ENCODE peak calls at places on chromosome 16, in ten cellular contexts. Z is ovary, G is cardiac muscle cell, M is A549, J is tibial artery, C is BJ, T is ascending aorta, O is fibroblast of lung, U is pancreas, Y is HFF-Myc. B is an unnamed sample.

GRCh38 chr16:73036074-73036826 is 11.7 kb downstream of the ZFHX3 start:
- DNase-seq in Z (no peak), G (peak; percentile 46), M (no peak), J (no peak), C (no peak), T (no peak), O (no peak), U (no peak), Y (no peak), B (peak; percentile 76)

GRCh38 chr16:12095275-12096161 is 119.0 kb downstream of the SNX29 start:
- DNase-seq in Z (peak; percentile 83), G (peak; percentile 80), M (peak; percentile 50), J (peak; percentile 35), C (no peak), T (peak; percentile 69), O (peak; percentile 55), U (peak; percentile 19), Y (no peak), B (no peak)

GRCh38 chr16:88962478-88963152 is 14.4 kb downstream of the CBFA2T3 start:
- DNase-seq in Z (no peak), G (no peak), M (no peak), J (no peak), C (no peak), T (no peak), O (no peak), U (no peak), Y (no peak), B (no peak)

GRCh38 chr16:29983420-29984136 is 9.9 kb downstream of the TAOK2 start:
- DNase-seq in Z (no peak), G (no peak), M (no peak), J (no peak), C (no peak), T (no peak), O (peak; percentile 51), U (no peak), Y (no peak), B (no peak)

GRCh38 chr16:85402910-85403692 is 210.0 kb upstream of the GSE1 start:
- DNase-seq in Z (peak; percentile 57), G (no peak), M (no peak), J (no peak), C (no peak), T (no peak), O (peak; percentile 83), U (no peak), Y (no peak), B (no peak)

GRCh38 chr16:10078541-10078949 is 103.7 kb downstream of the GRIN2A start:
- DNase-seq in Z (no peak), G (no peak), M (no peak), J (no peak), C (no peak), T (no peak), O (peak; percentile 31), U (no peak), Y (no peak), B (no peak)

GRCh38 chr16:85650864-85651811 is 37.6 kb downstream of the GINS2 start:
- DNase-seq in Z (peak; percentile 76), G (no peak), M (no peak), J (no peak), C (no peak), T (no peak), O (peak; percentile 32), U (peak; percentile 54), Y (no peak), B (no peak)

GRCh38 chr16:86739808-86740207 is 161.5 kb downstream of the FOXL1 start:
- DNase-seq in Z (no peak), G (no peak), M (no peak), J (no peak), C (no peak), T (no peak), O (no peak), U (no peak), Y (no peak), B (no peak)

GRCh38 chr16:54945063-54945462 is 14.4 kb downstream of the IRX5 start:
- DNase-seq in Z (no peak), G (no peak), M (no peak), J (no peak), C (no peak), T (no peak), O (no peak), U (no peak), Y (no peak), B (no peak)

GRCh38 chr16:82133798-82134197 is 36.2 kb downstream of the MPHOSPH6 start:
- DNase-seq in Z (no peak), G (no peak), M (no peak), J (no peak), C (no peak), T (no peak), O (no peak), U (no peak), Y (no peak), B (no peak)

GRCh38 chr16:4494746-4495490 is 18.7 kb downstream of the HMOX2 start:
- DNase-seq in Z (no peak), G (no peak), M (no peak), J (no peak), C (no peak), T (no peak), O (peak; percentile 91), U (no peak), Y (peak; percentile 56), B (no peak)

GRCh38 chr16:2473999-2474876 is 689 bp upstream of the TBC1D24 start:
- DNase-seq in Z (peak; percentile 42), G (peak; percentile 74), M (peak; percentile 72), J (no peak), C (no peak), T (no peak), O (peak; percentile 39), U (no peak), Y (no peak), B (no peak)

GRCh38 chr16:71255721-71256120 is 25.2 kb upstream of the HYDIN start:
- DNase-seq in Z (no peak), G (no peak), M (no peak), J (no peak), C (no peak), T (no peak), O (no peak), U (no peak), Y (no peak), B (no peak)
- H3K4me3 ChIP-seq in Z (no peak overlapping the region), G (no peak overlapping the region), M (no peak overlapping the region), J (no peak overlapping the region), C (no peak overlapping the region), T (no peak overlapping the region), O (no peak overlapping the region), U (no peak overlapping the region), Y (no peak overlapping the region), B (no peak overlapping the region)

GRCh38 chr16:87924937-87925670 is 11.2 kb downstream of the CA5A start:
- DNase-seq in Z (no peak), G (no peak), M (no peak), J (no peak), C (no peak), T (no peak), O (no peak), U (peak; percentile 89), Y (no peak), B (no peak)

GRCh38 chr16:87926246-87927194 is 9.8 kb downstream of the CA5A start:
- DNase-seq in Z (no peak), G (no peak), M (no peak), J (no peak), C (no peak), T (no peak), O (no peak), U (no peak), Y (no peak), B (peak; percentile 31)

GRCh38 chr16:87924041-87924851 is 12.1 kb downstream of the CA5A start:
- DNase-seq in Z (no peak), G (no peak), M (no peak), J (no peak), C (no peak), T (no peak), O (no peak), U (no peak), Y (no peak), B (no peak)

GRCh38 chr16:87929986-87930385 is 6.3 kb downstream of the CA5A start:
- DNase-seq in Z (no peak), G (no peak), M (no peak), J (no peak), C (no peak), T (no peak), O (peak; percentile 31), U (no peak), Y (no peak), B (no peak)

DNA sequence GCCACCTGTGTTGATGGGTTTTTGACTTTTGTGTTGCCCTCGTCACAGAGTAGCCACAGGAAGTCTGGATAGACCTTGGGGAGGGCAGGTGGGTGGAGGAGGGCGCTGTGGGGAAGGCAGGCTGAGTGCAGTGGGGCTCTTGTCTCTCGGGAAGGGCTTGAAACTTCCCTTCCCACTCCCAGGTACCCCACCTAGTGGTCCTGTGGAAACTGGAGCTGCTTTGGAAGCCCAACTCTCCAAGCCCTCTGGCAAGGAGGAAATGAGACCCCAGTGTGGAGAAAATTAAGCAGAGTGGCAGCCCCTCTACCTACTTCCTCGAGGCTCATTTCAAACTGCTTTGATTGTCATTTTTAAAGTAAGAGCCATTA is 9.2 kb downstream of the CA5A start:
- DNase-seq in Z (no peak), G (no peak), M (no peak), J (no peak), C (no peak), T (no peak), O (no peak), U (no peak), Y (no peak), B (no peak)
- TF ChIP-seq CTCF in Z (no peak), G (no peak), M (peak; percentile 9), J (no peak), C (no peak), T (no peak), O (no peak), U (no peak), Y (no peak), B (no peak)

DNA sequence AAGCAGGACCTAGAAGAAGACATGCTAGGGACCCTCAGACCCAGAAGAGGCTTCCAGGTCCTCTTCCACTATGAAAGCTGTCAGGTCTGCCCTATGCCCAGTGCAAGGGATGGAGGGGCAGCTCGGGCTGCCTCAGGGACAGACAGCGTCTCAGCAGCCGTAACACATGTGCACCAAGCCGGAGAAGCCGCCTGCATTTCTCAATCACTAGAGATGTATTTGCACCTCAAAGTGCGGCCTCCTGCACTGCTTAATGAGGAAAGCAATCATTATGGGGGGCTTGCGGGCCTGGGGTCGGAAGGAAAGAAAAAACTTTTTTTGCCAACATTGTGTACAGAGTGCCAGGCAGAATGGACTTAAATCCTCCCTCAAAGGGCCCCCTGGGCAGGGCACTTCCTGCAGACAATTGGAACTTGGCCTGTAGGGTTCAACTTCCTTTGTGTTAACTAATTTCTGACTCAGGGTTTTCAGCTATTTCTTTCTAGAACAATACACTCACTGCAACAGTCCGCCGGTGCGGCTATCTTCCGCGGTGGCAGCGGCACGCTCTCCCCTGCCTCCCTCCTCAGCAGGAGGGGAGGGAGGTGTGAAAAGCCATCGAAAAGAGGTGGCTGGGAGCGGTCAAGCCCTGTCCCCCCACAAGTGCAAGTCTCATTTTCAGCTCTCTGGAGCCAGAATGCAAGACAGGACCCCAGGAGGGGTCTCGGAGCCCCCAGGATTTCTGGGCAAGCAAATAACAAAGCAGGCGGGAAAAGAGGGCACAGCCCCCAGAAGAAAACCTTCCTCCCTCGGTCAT is 101.2 kb downstream of the ZNF423 start:
- DNase-seq in Z (no peak), G (peak; percentile 37), M (no peak), J (peak; percentile 34), C (no peak), T (no peak), O (peak; percentile 69), U (no peak), Y (no peak), B (no peak)
- H3K4me3 ChIP-seq in Z (peak overlapping the region; percentile 41), G (peak overlapping the region; percentile 21), M (peak overlapping the region; percentile 30), J (peak overlapping the region; percentile 26), C (peak overlapping the region; percentile 38), T (peak overlapping the region; percentile 66), O (peak overlapping the region; percentile 27), U (no peak overlapping the region), Y (peak overlapping the region; percentile 11), B (no peak overlapping the region)

GRCh38 chr16:8905795-8906591 is 23.8 kb downstream of the LITAFD start:
- DNase-seq in Z (no peak), G (no peak), M (peak; percentile 25), J (no peak), C (no peak), T (no peak), O (no peak), U (no peak), Y (no peak), B (no peak)
- TF ChIP-seq CTCF in Z (no peak), G (peak; percentile 31), M (peak; percentile 24), J (no peak), C (peak; percentile 29), T (no peak), O (peak; percentile 28), U (no peak), Y (peak; percentile 36), B (peak; percentile 25)

B was measured in GM12864.